ENCODE peak calls at places on chromosome 6, in nine cellular contexts. G is HCEC 1CT, L is GM20000, B is heart left ventricle, V is ecto neural progenitor cell, Q is NCI-H1694, M is ACHN, D is hippocampal formation, F is NCI-H1930. Y is an unnamed sample.

GRCh38 chr6:133906050-133906449 is 17.1 kb downstream of the TCF21 start:
- DNase-seq in M (no peak), Q (no peak), F (no peak), L (no peak), B (no peak), G (no peak), V (no peak), D (no peak), Y (no peak)

GRCh38 chr6:34484899-34485298 is 19.0 kb downstream of the PACSIN1 start:
- DNase-seq in D (no peak), B (no peak), L (peak; percentile 50), G (no peak), Q (no peak), M (no peak), F (no peak), V (no peak), Y (no peak)

GRCh38 chr6:159790947-159791598 is 806 bp downstream of the MRPL18 start:
- DNase-seq in L (peak; percentile 17), G (no peak), F (no peak), B (peak; percentile 30), D (no peak), Q (peak; percentile 3), M (no peak), V (no peak), Y (no peak)

GRCh38 chr6:159125014-159125609 is 44.1 kb upstream of the FNDC1 start:
- DNase-seq in Q (no peak), V (no peak), M (no peak), B (no peak), G (no peak), L (no peak), F (no peak), D (no peak), Y (no peak)

GRCh38 chr6:24926192-24926591 is 9.6 kb downstream of the RIPOR2 start:
- DNase-seq in B (no peak), Q (no peak), L (no peak), V (no peak), D (no peak), G (no peak), F (no peak), M (no peak), Y (no peak)

GRCh38 chr6:19301980-19302379 is 535.2 kb upstream of the ID4 start:
- DNase-seq in L (no peak), M (no peak), D (no peak), F (no peak), Q (no peak), B (no peak), V (no peak), G (no peak), Y (peak; percentile 24)

GRCh38 chr6:130269969-130270635 is 47.4 kb upstream of the SAMD3 start:
- DNase-seq in L (peak; percentile 41), M (no peak), F (no peak), B (no peak), D (no peak), Q (no peak), V (no peak), G (no peak), Y (no peak)

GRCh38 chr6:84536914-84537638 is 227.3 kb downstream of the TBX18 start:
- DNase-seq in M (no peak), F (no peak), Q (no peak), D (no peak), V (no peak), G (no peak), L (no peak), B (no peak), Y (no peak)

GRCh38 chr6:11710221-11710836 is 68.3 kb downstream of the ADTRP start:
- DNase-seq in F (no peak), D (no peak), M (no peak), V (no peak), B (no peak), G (no peak), Q (no peak), L (no peak), Y (peak; percentile 43)

GRCh38 chr6:35511980-35512379 is 716 bp downstream of the TULP1 start:
- DNase-seq in Q (no peak), V (no peak), B (no peak), F (no peak), D (no peak), M (no peak), G (no peak), L (no peak), Y (no peak)

GRCh38 chr6:45617441-45617840 is 239.7 kb upstream of the SUPT3H start:
- DNase-seq in M (no peak), B (no peak), G (no peak), Q (no peak), V (no peak), F (no peak), D (no peak), L (no peak), Y (peak; percentile 19)

GRCh38 chr6:159608961-159609673 is 83.9 kb downstream of the SOD2 start:
- DNase-seq in B (no peak), M (peak; percentile 31), V (no peak), Q (no peak), G (peak; percentile 31), F (no peak), D (no peak), L (peak; percentile 63), Y (peak; percentile 28)

GRCh38 chr6:19999319-20000191 is 162.4 kb downstream of the ID4 start:
- DNase-seq in B (no peak), G (peak; percentile 26), D (no peak), M (peak; percentile 46), F (no peak), Q (no peak), L (no peak), V (no peak), Y (peak; percentile 5)

GRCh38 chr6:16374796-16375195 is 136.4 kb downstream of the GMPR start:
- DNase-seq in G (no peak), F (no peak), D (no peak), M (no peak), V (peak; percentile 53), Q (no peak), L (peak; percentile 56), B (no peak), Y (no peak)

GRCh38 chr6:108423982-108424695 is 129.3 kb downstream of the AFG1L start:
- DNase-seq in L (no peak), G (no peak), F (no peak), B (no peak), M (no peak), Q (no peak), V (no peak), D (no peak), Y (no peak)

GRCh38 chr6:7974932-7975763 is 64.6 kb upstream of the TXNDC5 start:
- DNase-seq in G (peak; percentile 61), D (peak; percentile 79), V (no peak), Q (no peak), B (peak; percentile 94), L (no peak), M (peak; percentile 72), F (no peak), Y (peak; percentile 92)

GRCh38 chr6:30206799-30207618 is 6.2 kb downstream of the TRIM26 start:
- DNase-seq in B (no peak), F (no peak), V (peak; percentile 59), L (no peak), Q (no peak), G (peak; percentile 25), M (peak; percentile 11), D (no peak), Y (peak; percentile 20)

GRCh38 chr6:35681298-35681697 is 7.4 kb downstream of the FKBP5 start:
- DNase-seq in F (no peak), Q (no peak), M (no peak), B (no peak), L (no peak), D (no peak), G (no peak), V (no peak), Y (no peak)

GRCh38 chr6:44100088-44100550 is 27.1 kb downstream of the MRPL14 start:
- DNase-seq in M (peak; percentile 50), D (no peak), B (no peak), V (peak; percentile 55), Q (no peak), L (no peak), G (peak; percentile 52), F (no peak), Y (peak; percentile 37)

GRCh38 chr6:84842526-84843161 is 78.2 kb upstream of the TBX18 start:
- DNase-seq in G (peak; percentile 27), V (no peak), Q (no peak), L (no peak), F (no peak), B (no peak), D (no peak), M (no peak), Y (no peak)

GRCh38 chr6:1864496-1864895 is 254.8 kb downstream of the FOXC1 start:
- DNase-seq in F (no peak), M (no peak), Q (no peak), V (no peak), D (no peak), G (peak; percentile 9), B (no peak), L (no peak), Y (no peak)

GRCh38 chr6:154619183-154619582 is 108.7 kb upstream of the CNKSR3 start:
- DNase-seq in F (no peak), M (no peak), V (no peak), Q (no peak), L (no peak), G (no peak), B (no peak), D (no peak), Y (no peak)

GRCh38 chr6:10403385-10404106 is 11.3 kb downstream of the TFAP2A start:
- DNase-seq in F (no peak), D (no peak), B (no peak), M (peak; percentile 66), V (no peak), L (no peak), G (peak; percentile 54), Q (no peak), Y (peak; percentile 85)

GRCh38 chr6:68559052-68559451 is 76.0 kb upstream of the ADGRB3 start:
- DNase-seq in V (no peak), Q (peak; percentile 51), F (peak; percentile 68), L (no peak), G (peak; percentile 15), M (no peak), B (no peak), D (no peak), Y (no peak)

GRCh38 chr6:153215242-153215641 is 84.2 kb upstream of the RGS17 start:
- DNase-seq in G (peak; percentile 19), L (no peak), Q (no peak), D (no peak), V (no peak), F (no peak), B (no peak), M (no peak), Y (no peak)

GRCh38 chr6:98366406-98366805 is 468.0 kb upstream of the POU3F2 start:
- DNase-seq in L (no peak), D (no peak), M (no peak), F (no peak), B (no peak), G (no peak), V (no peak), Q (no peak), Y (no peak)

GRCh38 chr6:1479095-1479494 is 89.7 kb downstream of the FOXF2 start:
- DNase-seq in G (peak; percentile 57), L (no peak), B (no peak), V (no peak), F (no peak), Q (no peak), D (no peak), M (no peak), Y (peak; percentile 76)

GRCh38 chr6:73675466-73676098 is 20.4 kb upstream of the CD109 start:
- DNase-seq in M (peak; percentile 84), D (peak; percentile 68), V (peak; percentile 80), B (peak; percentile 72), F (no peak), Q (no peak), G (peak; percentile 74), L (peak; percentile 74), Y (peak; percentile 81)

GRCh38 chr6:35413911-35414310 is 38.2 kb upstream of the FANCE start:
- DNase-seq in L (no peak), G (no peak), V (no peak), F (no peak), Q (peak; percentile 17), M (no peak), B (no peak), D (no peak), Y (no peak)

GRCh38 chr6:143896096-143896880 is 32.0 kb downstream of the ZC2HC1B start:
- DNase-seq in M (no peak), D (no peak), B (no peak), Q (no peak), G (no peak), L (no peak), V (no peak), F (no peak), Y (no peak)

GRCh38 chr6:18328549-18328922 is 58.6 kb upstream of the RNF144B start:
- DNase-seq in V (no peak), F (no peak), B (no peak), Q (no peak), L (no peak), D (no peak), M (no peak), G (no peak), Y (no peak)

Y was measured in IMR-90.